ENCODE peak calls at places on chromosomes 7 and 10, in five cellular contexts. E is stomach, Z is uterus, Y is A673, C is upper lobe of right lung. P is an unnamed sample.

GRCh38 chr7:100573691-100574361 is at the start of gene SAP25:
- DNase-seq in E (no peak), Z (no peak), Y (no peak), C (peak; percentile 55), P (no peak)

GRCh38 chr10:126919426-126919825 is 14.2 kb downstream of the DOCK1 start:
- DNase-seq in E (no peak), Z (no peak), Y (no peak), C (no peak), P (peak; percentile 40)

GRCh38 chr7:156650042-156650441 is 9.5 kb downstream of the RNF32 start:
- DNase-seq in E (peak; percentile 79), Z (no peak), Y (peak; percentile 16), C (no peak), P (peak; percentile 41)

GRCh38 chr7:98713411-98713810 is 96.3 kb downstream of the NPTX2 start:
- DNase-seq in E (no peak), Z (no peak), Y (peak; percentile 84), C (no peak), P (no peak)

GRCh38 chr10:21173433-21173963 is 276.4 kb upstream of the NEBL start:
- DNase-seq in E (no peak), Z (no peak), Y (peak; percentile 43), C (no peak), P (peak; percentile 48)

GRCh38 chr7:42237162-42237821 is at the start of gene GLI3:
- DNase-seq in E (peak; percentile 58), Z (peak; percentile 95), Y (peak; percentile 97), C (peak; percentile 88), P (peak; percentile 87)

GRCh38 chr10:46555366-46555712 is 1.1 kb downstream of the GPRIN2 start:
- DNase-seq in E (no peak), Z (no peak), Y (no peak), C (no peak), P (peak; percentile 6)

GRCh38 chr7:151432658-151433521 is 7.1 kb downstream of the CRYGN start:
- DNase-seq in E (no peak), Z (no peak), Y (no peak), C (peak; percentile 58), P (peak; percentile 74)

GRCh38 chr10:79082631-79083581 is 14.1 kb downstream of the ZMIZ1 start:
- DNase-seq in E (no peak), Z (no peak), Y (no peak), C (no peak), P (no peak)

GRCh38 chr10:131642966-131643365 is 257.8 kb upstream of the PPP2R2D start:
- DNase-seq in E (no peak), Z (no peak), Y (no peak), C (peak; percentile 36), P (no peak)

GRCh38 chr10:17616403-17617030 is 657 bp downstream of the HACD1 start:
- DNase-seq in E (peak; percentile 83), Z (peak; percentile 48), Y (peak; percentile 33), C (peak; percentile 95), P (peak; percentile 91)

GRCh38 chr7:106552645-106553445 is 108.1 kb downstream of the CCDC71L start:
- DNase-seq in E (no peak), Z (no peak), Y (no peak), C (no peak), P (no peak)

GRCh38 chr7:12360948-12361347 is 42.7 kb downstream of the VWDE start:
- DNase-seq in E (no peak), Z (no peak), Y (no peak), C (no peak), P (no peak)

GRCh38 chr7:92932450-92932849 is 96.1 kb upstream of the CDK6 start:
- DNase-seq in E (no peak), Z (no peak), Y (no peak), C (no peak), P (no peak)

GRCh38 chr7:100465702-100466311 is 1.7 kb upstream of the SPACDR start:
- DNase-seq in E (peak; percentile 87), Z (peak; percentile 73), Y (peak; percentile 82), C (peak; percentile 86), P (peak; percentile 93)

GRCh38 chr10:15897282-15897681 is 37.0 kb upstream of the MINDY3 start:
- DNase-seq in E (no peak), Z (no peak), Y (peak; percentile 26), C (no peak), P (no peak)

GRCh38 chr7:108289852-108290251 is 159.7 kb upstream of the LAMB4 start:
- DNase-seq in E (no peak), Z (no peak), Y (no peak), C (no peak), P (no peak)

GRCh38 chr7:7251742-7252141 is 69.4 kb downstream of the C1GALT1 start:
- DNase-seq in E (no peak), Z (no peak), Y (no peak), C (no peak), P (no peak)

GRCh38 chr7:149845257-149845980 is 7.2 kb downstream of the ZNF862 start:
- DNase-seq in E (no peak), Z (peak; percentile 10), Y (no peak), C (no peak), P (no peak)

GRCh38 chr7:30799206-30799975 is 28.2 kb downstream of the MINDY4 start:
- DNase-seq in E (no peak), Z (peak; percentile 66), Y (peak; percentile 71), C (no peak), P (peak; percentile 31)

GRCh38 chr10:114245128-114245791 is 6.2 kb downstream of the VWA2 start:
- DNase-seq in E (peak; percentile 68), Z (no peak), Y (no peak), C (no peak), P (no peak)

GRCh38 chr7:157432957-157433576 is 96.3 kb downstream of the DNAJB6 start:
- DNase-seq in E (peak; percentile 30), Z (no peak), Y (peak; percentile 65), C (peak; percentile 65), P (peak; percentile 32)

GRCh38 chr7:29230871-29231345 is 36.3 kb downstream of the CHN2 start:
- DNase-seq in E (no peak), Z (no peak), Y (no peak), C (no peak), P (no peak)

GRCh38 chr10:11832042-11832441 is 8.9 kb downstream of the PROSER2 start:
- DNase-seq in E (no peak), Z (no peak), Y (no peak), C (no peak), P (no peak)

GRCh38 chr10:70602665-70603438 is at the start of gene PRF1:
- DNase-seq in E (peak; percentile 54), Z (no peak), Y (no peak), C (peak; percentile 73), P (no peak)

GRCh38 chr7:19376591-19376990 is 231.4 kb upstream of the FERD3L start:
- DNase-seq in E (no peak), Z (no peak), Y (no peak), C (no peak), P (no peak)

GRCh38 chr10:3426190-3426845 is 253.7 kb upstream of the PITRM1 start:
- DNase-seq in E (no peak), Z (no peak), Y (peak; percentile 90), C (no peak), P (peak; percentile 62)

GRCh38 chr7:47937711-47938573 is 10.3 kb downstream of the PKD1L1 start:
- DNase-seq in E (no peak), Z (no peak), Y (no peak), C (no peak), P (no peak)

GRCh38 chr7:73429218-73429617 is 4.4 kb upstream of the FZD9 start:
- DNase-seq in E (no peak), Z (no peak), Y (peak; percentile 48), C (no peak), P (no peak)

GRCh38 chr10:51204691-51205090 is 130.4 kb downstream of the PRKG1 start:
- DNase-seq in E (no peak), Z (no peak), Y (no peak), C (no peak), P (no peak)

GRCh38 chr10:117131390-117132327 is 6.4 kb downstream of the VAX1 start:
- DNase-seq in E (no peak), Z (no peak), Y (peak; percentile 76), C (no peak), P (no peak)

GRCh38 chr7:150568714-150569113 is 1.5 kb downstream of the GIMAP4 start:
- DNase-seq in E (no peak), Z (no peak), Y (no peak), C (no peak), P (no peak)

GRCh38 chr10:20970708-20971107 is 73.6 kb upstream of the NEBL start:
- DNase-seq in E (no peak), Z (no peak), Y (no peak), C (no peak), P (no peak)

GRCh38 chr7:158422551-158423189 is 165.0 kb downstream of the PTPRN2 start:
- DNase-seq in E (no peak), Z (no peak), Y (no peak), C (peak; percentile 25), P (no peak)

DNA sequence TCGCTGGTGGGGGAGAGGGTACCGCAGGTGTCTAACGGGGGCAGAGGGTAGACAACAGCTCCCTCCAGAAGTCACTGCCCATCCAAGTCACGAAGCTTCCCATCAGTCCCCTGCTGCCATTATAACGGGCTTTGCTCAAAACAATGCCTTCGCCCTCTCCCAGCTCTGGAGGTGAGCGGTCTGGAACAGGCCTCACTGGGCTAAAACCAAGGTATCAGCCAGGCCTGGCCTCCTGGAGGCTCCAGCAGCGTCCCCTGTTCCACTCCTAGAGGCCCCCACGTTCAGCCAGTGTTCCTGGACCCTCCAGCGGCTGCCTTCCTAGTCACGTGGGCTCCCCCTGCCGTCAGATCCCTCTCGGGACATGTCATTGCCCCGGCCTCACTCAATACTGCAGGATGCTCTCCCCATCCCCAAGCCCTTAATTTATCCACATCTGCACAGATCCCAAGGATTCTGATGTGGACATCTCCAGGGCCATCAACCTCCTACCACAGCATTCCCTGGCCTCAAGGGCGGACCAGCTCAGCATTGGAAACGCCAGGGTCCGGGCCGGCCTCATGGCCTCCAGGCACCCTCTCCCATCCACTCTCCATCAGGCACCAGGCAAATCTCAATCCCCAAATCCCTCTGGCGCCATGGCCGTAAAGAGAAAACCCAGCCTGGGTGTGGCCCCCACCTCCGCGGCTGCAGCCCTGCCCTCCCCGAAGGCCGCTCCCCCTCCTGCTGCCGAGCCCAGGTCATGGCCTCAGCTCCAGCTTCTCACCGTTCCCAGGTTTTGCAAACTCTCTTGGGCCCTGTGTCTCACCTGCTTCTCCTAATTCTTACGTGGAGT is 104.1 kb upstream of the FAM20C start:
- DNase-seq in E (no peak), Z (no peak), Y (no peak), C (no peak), P (no peak)
- TF ChIP-seq CTCF in E (no peak), Z (no peak), Y (peak; percentile 30), C (no peak), P (no peak)

GRCh38 chr10:5094265-5095205 is at the start of gene AKR1C3:
- DNase-seq in E (no peak), Z (no peak), Y (peak; percentile 89), C (no peak), P (no peak)
- H3K4me1 ChIP-seq in E (peaks cover 11% of the 10 kb centered on the region), Z (no peaks in the 10 kb centered on the region), Y (peaks cover 4% of the 10 kb centered on the region), C (no peaks in the 10 kb centered on the region), P (no peaks in the 10 kb centered on the region)

GRCh38 chr7:82263880-82264751 is 179.5 kb downstream of the CACNA2D1 start:
- DNase-seq in E (no peak), Z (no peak), Y (peak; percentile 71), C (no peak), P (no peak)
- H3K27ac ChIP-seq in E (no peak overlapping the region), Z (no peak overlapping the region), Y (no peak overlapping the region), C (no peak overlapping the region), P (no peak overlapping the region)

DNA sequence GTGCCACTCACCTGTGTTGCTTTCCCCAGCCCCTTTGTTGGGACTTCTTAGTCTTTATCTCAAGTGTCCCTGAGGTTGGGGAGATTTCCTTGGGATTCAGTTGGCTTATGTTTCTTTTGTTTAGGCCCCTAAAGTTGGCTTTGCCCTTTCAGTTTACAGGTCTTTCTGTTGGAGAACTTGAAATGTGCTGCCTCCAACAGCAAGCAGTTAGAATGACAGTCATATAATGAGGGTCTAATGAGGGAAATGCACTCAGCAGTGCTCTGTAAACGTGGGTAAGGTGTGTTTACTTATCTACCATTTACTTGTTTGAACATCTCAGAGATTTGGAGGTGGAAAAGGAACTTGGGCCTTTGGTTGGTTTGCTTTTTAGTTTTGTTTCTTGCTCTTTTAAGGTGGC is 191.4 kb upstream of the STK17A start:
- DNase-seq in E (no peak), Z (no peak), Y (no peak), C (no peak), P (no peak)
- TF ChIP-seq CTCF in E (no peak), Z (no peak), Y (peak; percentile 23), C (no peak), P (no peak)

P was measured in thyroid gland.